ENCODE peak calls at places on chromosomes 16 and 17, in five cellular contexts. A is stomach, K is adrenal gland, J is uterus, F is heart left ventricle. N is an unnamed sample.

GRCh38 chr16:75109732-75110243 is 6.8 kb downstream of the LDHD start:
- DNase-seq in A (peak; percentile 69), K (peak; percentile 47), J (peak; percentile 35), F (peak; percentile 78), N (peak; percentile 51)

GRCh38 chr17:17778308-17779014 is 58.3 kb downstream of the SREBF1 start:
- DNase-seq in A (peak; percentile 56), K (no peak), J (peak; percentile 92), F (peak; percentile 88), N (no peak)

GRCh38 chr17:18951941-18952842 is at the start of gene SLC5A10:
- DNase-seq in A (no peak), K (no peak), J (no peak), F (no peak), N (no peak)

GRCh38 chr17:72393553-72393952 is 272.7 kb downstream of the SOX9 start:
- DNase-seq in A (no peak), K (no peak), J (no peak), F (no peak), N (no peak)

GRCh38 chr16:22660441-22661160 is 149.9 kb downstream of the NPIPB5 start:
- DNase-seq in A (no peak), K (no peak), J (no peak), F (no peak), N (no peak)

GRCh38 chr16:89020068-89020924 is 43.3 kb upstream of the CBFA2T3 start:
- DNase-seq in A (no peak), K (no peak), J (no peak), F (no peak), N (peak; percentile 47)

GRCh38 chr17:75637143-75637538 is 3.9 kb downstream of the SMIM5 start:
- DNase-seq in A (peak; percentile 86), K (no peak), J (peak; percentile 14), F (peak; percentile 61), N (no peak)

GRCh38 chr17:50498021-50498874 is 10.0 kb upstream of the MYCBPAP start:
- DNase-seq in A (peak; percentile 43), K (no peak), J (no peak), F (no peak), N (peak; percentile 57)

GRCh38 chr17:36949461-36949927 is 740 bp downstream of the AATF start:
- DNase-seq in A (no peak), K (no peak), J (no peak), F (no peak), N (no peak)

GRCh38 chr17:15463363-15463762 is 4.1 kb downstream of the CDRT4 start:
- DNase-seq in A (peak; percentile 41), K (no peak), J (peak; percentile 38), F (peak; percentile 46), N (no peak)

GRCh38 chr16:85202051-85202601 is 89.9 kb upstream of the CIBAR2 start:
- DNase-seq in A (no peak), K (no peak), J (no peak), F (no peak), N (no peak)

GRCh38 chr17:31579265-31579664 is 187.8 kb downstream of the RAB11FIP4 start:
- DNase-seq in A (peak; percentile 40), K (no peak), J (no peak), F (no peak), N (no peak)

GRCh38 chr17:29243792-29244191 is 2.9 kb upstream of the CRYBA1 start:
- DNase-seq in A (no peak), K (no peak), J (no peak), F (no peak), N (no peak)

GRCh38 chr16:1903220-1903574 is 15.0 kb downstream of the HS3ST6 start:
- DNase-seq in A (no peak), K (no peak), J (no peak), F (no peak), N (no peak)

GRCh38 chr17:50872710-50873424 is 6.7 kb upstream of the TOB1 start:
- DNase-seq in A (peak; percentile 48), K (no peak), J (no peak), F (no peak), N (no peak)

GRCh38 chr17:46859996-46860395 is 8.6 kb downstream of the WNT9B start:
- DNase-seq in A (no peak), K (no peak), J (no peak), F (no peak), N (no peak)

GRCh38 chr16:83744521-83744981 is 63.2 kb upstream of the HSBP1 start:
- DNase-seq in A (no peak), K (no peak), J (no peak), F (no peak), N (peak; percentile 75)

GRCh38 chr17:76304226-76305134 is 3.6 kb downstream of the QRICH2 start:
- DNase-seq in A (no peak), K (no peak), J (no peak), F (no peak), N (no peak)

GRCh38 chr16:80616362-80616761 is 75.6 kb downstream of the DYNLRB2 start:
- DNase-seq in A (no peak), K (no peak), J (no peak), F (no peak), N (no peak)

GRCh38 chr16:1261131-1261917 is 5.5 kb downstream of the TPSD1 start:
- DNase-seq in A (no peak), K (no peak), J (no peak), F (no peak), N (peak; percentile 61)

GRCh38 chr16:3007957-3008748 is 4.6 kb upstream of the CLDN9 start:
- DNase-seq in A (no peak), K (no peak), J (no peak), F (no peak), N (no peak)

GRCh38 chr16:85551319-85551978 is 61.7 kb upstream of the GSE1 start:
- DNase-seq in A (no peak), K (no peak), J (no peak), F (no peak), N (no peak)

GRCh38 chr17:58338907-58339774 is 10.5 kb upstream of the TSPOAP1 start:
- DNase-seq in A (no peak), K (no peak), J (no peak), F (peak; percentile 46), N (no peak)

GRCh38 chr17:57080708-57081107 is 4.3 kb upstream of the AKAP1 start:
- DNase-seq in A (no peak), K (no peak), J (no peak), F (no peak), N (no peak)

GRCh38 chr16:27769561-27770222 is 219.7 kb downstream of the KATNIP start:
- DNase-seq in A (no peak), K (no peak), J (no peak), F (no peak), N (no peak)

GRCh38 chr17:65698381-65699061 is 137.1 kb upstream of the AXIN2 start:
- DNase-seq in A (no peak), K (no peak), J (no peak), F (no peak), N (no peak)

GRCh38 chr17:78575340-78575739 is 1.9 kb downstream of the DNAH17 start:
- DNase-seq in A (no peak), K (no peak), J (no peak), F (no peak), N (no peak)

GRCh38 chr17:78575899-78576298 is 1.3 kb downstream of the DNAH17 start:
- DNase-seq in A (no peak), K (no peak), J (no peak), F (no peak), N (no peak)

GRCh38 chr17:78573955-78574354 is 3.2 kb downstream of the DNAH17 start:
- DNase-seq in A (no peak), K (no peak), J (no peak), F (no peak), N (no peak)

GRCh38 chr17:78577296-78577695 is at the start of gene DNAH17:
- DNase-seq in A (no peak), K (no peak), J (no peak), F (no peak), N (no peak)

DNA sequence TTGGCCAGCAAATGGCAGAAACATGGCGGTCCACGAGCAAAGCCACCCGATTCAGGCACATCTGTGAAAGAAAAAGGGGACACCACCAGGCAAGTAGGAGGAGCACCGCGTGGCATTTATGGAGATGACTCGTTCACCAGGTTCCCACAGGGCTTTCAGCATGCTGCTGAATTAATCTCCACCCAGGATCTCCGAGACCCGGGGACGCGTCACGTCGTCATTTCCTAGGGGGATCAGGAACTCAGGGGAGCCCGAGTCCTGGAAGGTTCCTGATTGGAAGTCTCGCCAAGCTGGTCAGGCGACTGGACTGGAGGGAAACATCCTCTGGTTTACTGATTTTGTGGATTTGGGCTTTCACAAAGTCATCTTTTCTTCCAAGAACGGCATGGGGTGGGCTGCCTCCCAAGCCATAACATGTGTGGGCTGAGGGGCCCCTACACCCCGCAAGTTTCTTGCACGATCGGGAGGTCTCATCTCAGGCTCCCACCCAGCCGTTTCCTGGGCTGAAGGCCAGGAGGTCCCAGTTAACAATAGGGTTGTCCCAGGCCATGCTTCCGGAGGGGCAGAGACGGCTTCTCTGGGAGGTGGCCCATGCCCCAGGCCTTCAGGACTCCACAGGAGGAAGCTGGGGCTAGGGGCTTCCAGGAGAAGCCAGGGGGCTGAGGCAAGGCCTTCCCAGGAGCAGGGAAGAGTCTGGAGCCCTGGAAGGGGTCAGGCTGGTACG is 645 bp downstream of the DNAH17 start:
- DNase-seq in A (no peak), K (no peak), J (no peak), F (peak; percentile 51), N (no peak)
- H3K27ac ChIP-seq in A (no peak overlapping the region), K (no peak overlapping the region), J (no peak overlapping the region), F (peak overlapping the region; percentile 70), N (no peak overlapping the region)

GRCh38 chr16:68246121-68246520 is 948 bp downstream of the PLA2G15 start:
- DNase-seq in A (no peak), K (no peak), J (no peak), F (no peak), N (no peak)
- H3K4me1 ChIP-seq in A (peaks cover 20% of the 10 kb centered on the region), K (peaks cover 12% of the 10 kb centered on the region), J (no peaks in the 10 kb centered on the region), F (peaks cover 18% of the 10 kb centered on the region), N (peaks cover 15% of the 10 kb centered on the region)

DNA sequence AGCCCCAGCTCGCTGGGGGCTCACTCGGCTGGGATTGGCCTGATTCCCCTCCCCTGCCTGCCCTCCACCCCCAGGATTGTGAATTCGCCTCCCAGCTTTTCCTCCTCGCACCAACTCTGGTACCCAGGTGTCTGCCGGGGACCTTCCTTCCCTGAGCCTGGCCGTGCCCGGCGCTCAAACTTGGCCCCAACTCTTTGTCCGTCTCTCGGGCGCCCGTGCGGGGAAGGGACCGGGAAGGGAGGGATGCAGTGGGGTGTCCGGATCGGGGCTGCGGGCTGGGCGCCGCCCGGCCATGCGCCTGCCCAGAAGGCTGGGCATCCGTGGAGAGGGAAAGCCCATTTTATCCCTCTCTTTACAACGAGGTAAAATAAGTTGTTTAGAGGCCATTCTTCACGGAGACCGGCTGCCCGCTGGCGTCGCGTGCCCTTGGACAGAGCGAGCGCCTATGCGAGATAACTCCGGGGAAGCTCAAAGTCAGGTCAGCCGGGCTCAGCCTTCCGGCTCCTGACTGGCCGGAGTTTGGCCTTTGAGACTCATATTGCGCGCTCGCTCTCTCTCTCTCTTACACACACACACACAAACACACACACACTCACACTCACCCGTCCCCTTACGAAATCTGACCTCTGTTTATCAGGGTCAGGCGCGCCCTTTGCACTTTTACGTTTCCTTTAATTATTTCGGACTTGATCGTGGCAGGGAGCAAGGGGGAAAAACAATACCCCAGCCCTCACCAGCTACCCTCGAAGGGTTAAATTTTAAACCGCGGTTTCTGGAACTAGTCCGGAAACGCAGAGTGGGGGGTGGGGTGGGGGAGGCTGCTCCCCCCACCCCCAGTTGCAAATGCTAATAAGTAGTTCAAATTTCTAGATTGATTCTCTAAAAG is 798 bp upstream of the MAF start:
- DNase-seq in A (peak; percentile 72), K (peak; percentile 64), J (peak; percentile 66), F (peak; percentile 47), N (peak; percentile 64)
- TF ChIP-seq POLR2A in A (no peak), K (peak; percentile 36), J (no peak), F (no peak), N (no peak)

GRCh38 chr17:42189651-42189965 is 4.4 kb upstream of the HCRT start:
- DNase-seq in A (no peak), K (no peak), J (no peak), F (no peak), N (no peak)
- H3K27ac ChIP-seq in A (no peak overlapping the region), K (no peak overlapping the region), J (no peak overlapping the region), F (no peak overlapping the region), N (no peak overlapping the region)